ENCODE peak calls at places on chromosomes 4 and X, in five cellular contexts. P, R, F, O and K are unnamed samples.
A peak's percentile ranks its signal among the peaks of the same experiment; 100 is the strongest.

GRCh38 chrX:116204947-116205346 is 34.4 kb downstream of the AGTR2 start:
- DNase-seq in F (no peak), O (peak; percentile 31), R (peak; percentile 16), P (no peak), K (peak; percentile 4)

GRCh38 chr4:169027663-169028062 is 17.6 kb upstream of the CBR4 start:
- DNase-seq in R (no peak), P (no peak), F (no peak), O (no peak), K (no peak)

GRCh38 chrX:53160297-53160983 is 64.6 kb downstream of the KDM5C start:
- DNase-seq in F (no peak), R (peak; percentile 51), P (no peak), O (no peak), K (no peak)

GRCh38 chrX:115531818-115532403 is 29.1 kb upstream of the PLS3 start:
- DNase-seq in O (peak; percentile 50), P (no peak), R (no peak), F (no peak), K (peak; percentile 28)

GRCh38 chrX:139642241-139642927 is 65.6 kb downstream of the MCF2 start:
- DNase-seq in F (no peak), P (no peak), R (no peak), O (peak; percentile 1), K (no peak)

GRCh38 chrX:77622233-77622632 is 163.8 kb downstream of the ATRX start:
- DNase-seq in O (peak; percentile 4), P (no peak), F (no peak), R (no peak), K (no peak)

GRCh38 chr4:27692098-27692679 is 831.5 kb downstream of the STIM2 start:
- DNase-seq in P (no peak), O (peak; percentile 63), R (peak; percentile 33), F (no peak), K (peak; percentile 36)

GRCh38 chrX:49220100-49220499 is 13.0 kb downstream of the CACNA1F start:
- DNase-seq in P (no peak), O (no peak), F (no peak), R (no peak), K (no peak)

GRCh38 chr4:116829187-116829586 is 256.2 kb downstream of the TRAM1L1 start:
- DNase-seq in F (no peak), R (no peak), O (no peak), P (no peak), K (no peak)

GRCh38 chr4:83212041-83212851 is 72.4 kb downstream of the COQ2 start:
- DNase-seq in R (no peak), P (no peak), O (no peak), F (peak; percentile 57), K (no peak)

GRCh38 chrX:47623540-47624027 is 3.9 kb upstream of the SYN1 start:
- DNase-seq in P (no peak), O (peak; percentile 85), F (peak; percentile 42), R (peak; percentile 11), K (peak; percentile 80)

GRCh38 chr4:76426272-76426671 is 5.3 kb upstream of the CCDC158 start:
- DNase-seq in P (no peak), O (no peak), R (no peak), F (no peak), K (no peak)

GRCh38 chrX:7614616-7615015 is 228.4 kb upstream of the VCX start:
- DNase-seq in R (no peak), O (no peak), F (no peak), P (no peak), K (no peak)

GRCh38 chr4:32748498-32748897 is 2028.3 kb downstream of the PCDH7 start:
- DNase-seq in O (peak; percentile 11), P (no peak), F (no peak), R (no peak), K (no peak)

GRCh38 chr4:159780196-159780922 is 677.5 kb downstream of the RAPGEF2 start:
- DNase-seq in R (no peak), F (no peak), P (no peak), O (no peak), K (no peak)

GRCh38 chr4:42371306-42372063 is 25.8 kb upstream of the SHISA3 start:
- DNase-seq in R (peak; percentile 65), F (no peak), O (peak; percentile 70), P (no peak), K (peak; percentile 67)

DNA sequence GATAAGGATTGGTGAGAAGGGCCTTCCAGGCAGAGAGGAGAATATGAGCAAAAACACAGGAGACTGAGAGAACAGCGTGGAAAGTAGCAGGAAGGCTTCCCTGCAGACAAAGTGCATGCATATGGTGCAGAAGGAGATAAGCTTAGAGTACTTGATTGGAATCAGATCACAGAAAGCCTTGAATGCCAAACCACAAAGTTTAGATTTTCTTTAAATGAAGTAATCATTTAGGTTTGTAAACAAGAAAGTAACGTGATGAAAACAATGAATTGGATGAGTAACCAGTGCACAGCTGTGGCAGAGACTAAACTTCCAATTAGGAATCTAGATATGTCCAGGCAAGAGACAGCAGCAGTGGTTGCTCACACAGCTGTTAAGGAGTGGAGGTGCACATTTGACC is 83.8 kb upstream of the C1QTNF7 start:
- DNase-seq in P (no peak), R (no peak), F (no peak), O (peak; percentile 78), K (peak; percentile 12)
- H3K4me3 ChIP-seq in P (no peak overlapping the region), R (no peak overlapping the region), F (no peak overlapping the region), O (no peak overlapping the region), K (no peak overlapping the region)

GRCh38 chr4:184096561-184097239 is 121.0 kb downstream of the ENPP6 start:
- DNase-seq in R (no peak), P (no peak), O (peak; percentile 1), F (no peak), K (no peak)
- H3K4me3 ChIP-seq in R (no peak overlapping the region), P (peak overlapping the region; percentile 52), O (no peak overlapping the region), F (no peak overlapping the region), K (no peak overlapping the region)

GRCh38 chrX:40104649-40105015 is 6.9 kb upstream of the BCOR start:
- DNase-seq in F (no peak), R (peak; percentile 67), P (peak; percentile 78), O (peak; percentile 56), K (no peak)

GRCh38 chrX:40105016-40105790 is 7.4 kb upstream of the BCOR start:
- DNase-seq in P (peak; percentile 75), O (peak; percentile 52), F (peak; percentile 70), R (no peak), K (no peak)

GRCh38 chrX:40105791-40106676 is 8.3 kb upstream of the BCOR start:
- DNase-seq in P (peak; percentile 80), R (peak; percentile 69), O (peak; percentile 54), F (peak; percentile 84), K (no peak)

GRCh38 chrX:40102393-40103381 is 4.9 kb upstream of the BCOR start:
- DNase-seq in P (no peak), R (no peak), F (no peak), O (no peak), K (no peak)

DNA sequence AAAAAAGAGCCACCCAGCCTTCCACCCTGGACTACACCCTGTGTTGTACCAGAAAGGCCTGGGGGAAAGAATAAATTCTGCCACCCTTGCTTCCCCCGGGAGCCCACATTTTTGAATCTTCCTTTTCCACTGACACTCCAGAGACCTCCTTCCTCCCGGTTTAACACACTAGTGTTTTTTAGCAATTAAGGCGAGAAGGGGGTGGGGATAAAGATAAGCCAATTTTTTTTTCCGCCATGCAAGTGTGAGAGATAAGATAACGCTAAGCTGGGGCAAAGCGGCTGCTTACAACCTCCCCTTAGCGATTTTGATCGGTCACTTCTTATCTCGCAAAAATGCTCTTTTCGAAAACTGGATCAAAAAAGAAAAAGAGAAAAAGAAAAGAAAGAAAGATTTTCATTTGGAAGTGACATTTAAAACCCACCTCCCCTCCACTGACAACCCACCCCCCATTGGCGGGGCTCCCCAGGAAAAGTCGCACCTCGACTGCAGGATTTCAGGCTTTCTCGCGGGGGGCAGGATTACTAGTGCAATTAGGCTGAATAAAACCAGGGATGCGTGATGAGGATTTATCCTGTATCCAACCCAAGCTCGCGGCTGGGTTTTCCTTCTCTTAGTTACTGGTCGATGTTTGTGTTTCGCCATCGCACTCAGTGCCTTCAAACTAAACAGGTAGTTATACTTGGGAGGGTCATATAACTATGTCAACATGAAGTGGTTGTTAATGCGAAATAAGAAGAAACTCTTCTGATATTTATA is 6.0 kb upstream of the BCOR start:
- DNase-seq in R (no peak), O (no peak), P (no peak), F (no peak), K (no peak)
- H3K4me3 ChIP-seq in R (no peak overlapping the region), O (no peak overlapping the region), P (no peak overlapping the region), F (no peak overlapping the region), K (no peak overlapping the region)

GRCh38 chr4:56467284-56468096 is at the start of gene SRP72:
- DNase-seq in O (peak; percentile 91), F (peak; percentile 90), R (peak; percentile 95), P (peak; percentile 92), K (peak; percentile 89)

GRCh38 chr4:56465599-56466295 is 1.7 kb upstream of the SRP72 start:
- DNase-seq in F (no peak), O (peak; percentile 13), P (no peak), R (peak; percentile 11), K (no peak)

GRCh38 chr4:56468097-56468422 is 643 bp downstream of the SRP72 start:
- DNase-seq in O (peak; percentile 52), P (no peak), R (peak; percentile 67), F (no peak), K (peak; percentile 32)

GRCh38 chr4:56466910-56467283 is 520 bp upstream of the SRP72 start:
- DNase-seq in O (no peak), P (no peak), F (no peak), R (no peak), K (no peak)

GRCh38 chr4:56469489-56470210 is 2.2 kb downstream of the SRP72 start:
- DNase-seq in F (no peak), O (no peak), R (no peak), P (no peak), K (no peak)
- H3K4me3 ChIP-seq in F (no peak overlapping the region), O (no peak overlapping the region), R (no peak overlapping the region), P (peak overlapping the region; percentile 75), K (no peak overlapping the region)

DNA sequence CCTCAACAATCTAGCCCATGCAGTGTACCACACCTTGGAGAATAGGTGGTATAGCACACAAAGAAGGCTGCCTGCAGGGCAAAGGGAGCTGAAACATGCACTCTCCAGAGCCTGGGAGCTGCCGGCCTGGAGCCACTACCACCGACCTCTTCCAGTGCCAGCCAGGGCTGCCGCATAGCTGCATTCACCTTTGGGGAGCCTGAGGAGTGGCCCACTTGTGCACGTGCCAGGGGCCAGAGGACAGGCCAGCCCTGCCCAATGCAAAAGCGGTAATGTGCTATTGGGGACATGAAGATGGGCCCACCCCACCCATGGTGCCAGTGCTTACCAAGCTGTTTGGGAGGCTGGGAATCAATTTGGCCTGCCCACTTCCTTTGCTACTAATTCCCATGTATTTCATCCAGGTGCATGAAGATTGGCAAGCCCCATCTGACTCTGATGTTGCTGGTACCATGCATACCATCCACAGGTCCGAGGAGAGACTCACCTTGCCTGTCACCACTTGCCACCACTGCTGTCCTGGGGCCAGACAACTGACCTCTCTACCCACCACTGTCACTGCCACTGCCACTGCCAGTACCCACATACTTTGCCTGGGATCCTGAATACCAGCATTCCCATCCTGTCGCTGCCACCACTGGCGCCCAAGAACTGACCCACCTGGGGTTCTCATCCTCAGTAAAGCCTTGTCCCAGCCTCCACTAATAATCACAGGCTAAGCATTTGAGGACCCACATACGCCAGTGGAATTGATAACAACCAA is 506.9 kb downstream of the MAGEB5 start:
- DNase-seq in O (no peak), P (no peak), R (no peak), F (no peak), K (no peak)
- H3K4me3 ChIP-seq in O (no peak overlapping the region), P (no peak overlapping the region), R (no peak overlapping the region), F (no peak overlapping the region), K (no peak overlapping the region)